ENCODE peak calls at places on chromosomes 5 and 9, in four cellular contexts. R, O, G and Q are unnamed samples.

GRCh38 chr5:64015824-64016223 is 53.6 kb upstream of the HTR1A start:
- DNase-seq in R (no peak), O (no peak), G (no peak), Q (no peak)

GRCh38 chr5:81420039-81420667 is 26.2 kb upstream of the ACOT12 start:
- DNase-seq in R (peak), O (no peak), G (no peak), Q (peak)

GRCh38 chr5:141359790-141360426 is at the start of gene PCDHGB2:
- DNase-seq in R (no peak), O (no peak), G (no peak), Q (peak)

GRCh38 chr5:146967646-146968045 is 89.1 kb upstream of the PPP2R2B start:
- DNase-seq in R (no peak), O (no peak), G (no peak), Q (no peak)

GRCh38 chr9:107933042-107933441 is 443.5 kb upstream of the KLF4 start:
- DNase-seq in R (no peak), O (no peak), G (no peak), Q (peak)

GRCh38 chr9:71758785-71759184 is 9.5 kb downstream of the CEMIP2 start:
- DNase-seq in R (no peak), O (peak), G (peak), Q (peak)

GRCh38 chr5:41246376-41246775 is 33.0 kb upstream of the C6 start:
- DNase-seq in R (peak), O (no peak), G (no peak), Q (peak)

GRCh38 chr5:8729437-8729836 is 816.4 kb downstream of the SEMA5A start:
- DNase-seq in R (no peak), O (no peak), G (no peak), Q (peak)

GRCh38 chr9:120382453-120382852 is 197.5 kb downstream of the CDK5RAP2 start:
- DNase-seq in R (no peak), O (no peak), G (no peak), Q (no peak)

GRCh38 chr9:37926737-37927590 is 23.0 kb upstream of the SLC25A51 start:
- DNase-seq in R (no peak), O (no peak), G (no peak), Q (no peak)

GRCh38 chr5:93902288-93902687 is 160.9 kb upstream of the POU5F2 start:
- DNase-seq in R (no peak), O (no peak), G (no peak), Q (no peak)

GRCh38 chr9:132609829-132610228 is 27.4 kb downstream of the BARHL1 start:
- DNase-seq in R (peak), O (no peak), G (no peak), Q (peak)

GRCh38 chr5:18101532-18101931 is 467.3 kb downstream of the TAF11L14 start:
- DNase-seq in R (no peak), O (no peak), G (no peak), Q (no peak)

GRCh38 chr9:5696884-5697283 is 68.0 kb downstream of the RIC1 start:
- DNase-seq in R (no peak), O (no peak), G (no peak), Q (no peak)

GRCh38 chr5:90557391-90557790 is 1.2 kb upstream of the ADGRV1 start:
- DNase-seq in R (no peak), O (no peak), G (no peak), Q (no peak)

GRCh38 chr9:27701664-27702063 is 128.4 kb upstream of the C9orf72 start:
- DNase-seq in R (no peak), O (peak), G (no peak), Q (peak)

GRCh38 chr9:136138566-136138965 is 19.9 kb upstream of the TMEM250 start:
- DNase-seq in R (no peak), O (no peak), G (no peak), Q (peak)

GRCh38 chr9:6216002-6216401 is 395 bp downstream of the IL33 start:
- DNase-seq in R (no peak), O (no peak), G (no peak), Q (no peak)

GRCh38 chr5:139685886-139686285 is 37.7 kb downstream of the CXXC5 start:
- DNase-seq in R (no peak), O (no peak), G (peak), Q (no peak)

GRCh38 chr5:143337946-143338345 is 65.5 kb downstream of the NR3C1 start:
- DNase-seq in R (no peak), O (no peak), G (no peak), Q (peak)

GRCh38 chr5:166716856-166717492 is 1574.5 kb upstream of the WWC1 start:
- DNase-seq in R (no peak), O (no peak), G (no peak), Q (no peak)

GRCh38 chr5:108661590-108662219 is 86.0 kb upstream of the FER start:
- DNase-seq in R (no peak), O (no peak), G (no peak), Q (peak)

GRCh38 chr5:156361451-156362109 is 34.6 kb downstream of the SGCD start:
- DNase-seq in R (no peak), O (no peak), G (no peak), Q (no peak)